ENCODE peak calls at places on chromosomes 4 and X, in four cellular contexts. K is keratinocyte, Q is K562, W is HepG2. I is an unnamed sample. For H3K36me3, the result is how much of the 10 kb centered on the place peaks cover.

GRCh38 chr4:2366252-2367192 is 51.9 kb downstream of the ZFYVE28 start:
- DNase-seq in W (no peak), Q (no peak), K (no peak), I (no peak)

GRCh38 chr4:82710202-82710929 is 88.2 kb downstream of the SCD5 start:
- DNase-seq in K (no peak), Q (no peak), W (peak), I (no peak)

GRCh38 chr4:156660470-156660869 is 311.1 kb downstream of the PDGFC start:
- DNase-seq in K (no peak), W (no peak), Q (no peak), I (no peak)

GRCh38 chr4:13547563-13548041 is 3.3 kb upstream of the NKX3-2 start:
- DNase-seq in Q (no peak), W (no peak), K (no peak), I (no peak)

GRCh38 chr4:158821228-158822009 is 52.6 kb downstream of the FNIP2 start:
- DNase-seq in W (no peak), K (no peak), Q (no peak), I (no peak)

GRCh38 chr4:149735796-149736195 is 79.8 kb downstream of the IQCM start:
- DNase-seq in K (no peak), W (no peak), Q (no peak), I (no peak)

GRCh38 chr4:76993787-76994641 is 44.5 kb downstream of the SEPTIN11 start:
- DNase-seq in K (no peak), Q (no peak), W (no peak), I (no peak)

GRCh38 chr4:2472187-2472586 is 3.3 kb downstream of the RNF4 start:
- DNase-seq in K (no peak), W (no peak), Q (no peak), I (no peak)

GRCh38 chrX:113929004-113929403 is 654.9 kb upstream of the HTR2C start:
- DNase-seq in Q (peak), K (peak), W (peak), I (peak)

GRCh38 chr4:143225167-143225566 is 40.5 kb downstream of the USP38 start:
- DNase-seq in W (peak), Q (no peak), K (no peak), I (no peak)

GRCh38 chrX:14932136-14932535 is 58.9 kb downstream of the MOSPD2 start:
- DNase-seq in W (no peak), K (no peak), Q (no peak), I (no peak)

GRCh38 chr4:8319731-8320385 is 50.3 kb downstream of the HTRA3 start:
- DNase-seq in K (no peak), W (no peak), Q (no peak), I (no peak)

GRCh38 chr4:40563401-40563800 is 66.3 kb downstream of the RBM47 start:
- DNase-seq in W (peak), Q (no peak), K (no peak), I (no peak)

GRCh38 chrX:121823406-121823805 is 776.0 kb downstream of the GLUD2 start:
- DNase-seq in Q (no peak), K (peak), W (no peak), I (no peak)

GRCh38 chr4:155174668-155175067 is 33.8 kb upstream of the NPY2R start:
- DNase-seq in W (no peak), Q (no peak), K (no peak), I (no peak)

GRCh38 chr4:86092684-86093083 is 267.2 kb downstream of the MAPK10 start:
- DNase-seq in K (peak), W (no peak), Q (no peak), I (peak)

GRCh38 chrX:25083661-25084060 is 67.9 kb upstream of the ARX start:
- DNase-seq in Q (peak), K (peak), W (no peak), I (no peak)

GRCh38 chr4:35772291-35772690 is 472.0 kb downstream of the ARAP2 start:
- DNase-seq in Q (no peak), K (peak), W (no peak), I (no peak)

GRCh38 chrX:47573334-47574095 is 8.7 kb upstream of the TIMP1 start:
- DNase-seq in Q (no peak), W (no peak), K (no peak), I (no peak)

GRCh38 chr4:182645511-182645910 is 271.7 kb downstream of the DCTD start:
- DNase-seq in Q (no peak), K (no peak), W (no peak), I (no peak)

GRCh38 chrX:118026631-118027030 is 90.0 kb downstream of the KLHL13 start:
- DNase-seq in K (no peak), W (no peak), Q (no peak), I (no peak)

GRCh38 chr4:115233600-115233999 is 120.2 kb upstream of the NDST4 start:
- DNase-seq in Q (no peak), K (no peak), W (no peak), I (no peak)

GRCh38 chr4:74613266-74613665 is 168.3 kb downstream of the AREG start:
- DNase-seq in Q (no peak), K (no peak), W (no peak), I (no peak)

GRCh38 chr4:31045724-31046318 is 325.7 kb downstream of the PCDH7 start:
- DNase-seq in K (no peak), Q (peak), W (no peak), I (no peak)

GRCh38 chr4:141802324-141802723 is 165.9 kb downstream of the IL15 start:
- DNase-seq in K (no peak), Q (no peak), W (no peak), I (peak)

GRCh38 chr4:26746742-26747351 is 113.8 kb upstream of the STIM2 start:
- DNase-seq in Q (peak), W (no peak), K (no peak), I (no peak)

GRCh38 chr4:16682996-16683395 is 215.4 kb downstream of the LDB2 start:
- DNase-seq in W (no peak), Q (no peak), K (no peak), I (no peak)

GRCh38 chr4:100462206-100462605 is 55.6 kb downstream of the EMCN start:
- DNase-seq in K (peak), Q (no peak), W (no peak), I (no peak)

GRCh38 chr4:110154586-110154985 is 43.8 kb downstream of the ELOVL6 start:
- DNase-seq in W (no peak), Q (no peak), K (no peak), I (no peak)

GRCh38 chr4:2284161-2284933 is 22.4 kb upstream of the MXD4 start:
- DNase-seq in W (no peak), K (no peak), Q (no peak), I (no peak)

GRCh38 chr4:91113130-91113706 is 986.0 kb downstream of the CCSER1 start:
- DNase-seq in K (no peak), W (peak), Q (peak), I (no peak)

GRCh38 chrX:72269671-72270251 is 7.3 kb downstream of the RPS4X start:
- DNase-seq in W (no peak), Q (peak), K (no peak), I (no peak)

GRCh38 chr4:147076179-147076578 is 130.5 kb upstream of the TTC29 start:
- DNase-seq in W (no peak), Q (peak), K (no peak), I (no peak)

GRCh38 chrX:23435108-23435507 is 100.5 kb downstream of the PTCHD1 start:
- DNase-seq in Q (no peak), K (no peak), W (no peak), I (no peak)

GRCh38 chrX:40546870-40547269 is 33.9 kb upstream of the ATP6AP2 start:
- DNase-seq in W (no peak), K (no peak), Q (no peak), I (no peak)

GRCh38 chrX:40542972-40543371 is 37.8 kb upstream of the ATP6AP2 start:
- DNase-seq in K (no peak), W (no peak), Q (no peak), I (no peak)

GRCh38 chrX:40542208-40542607 is 38.6 kb upstream of the ATP6AP2 start:
- DNase-seq in Q (no peak), W (no peak), K (no peak), I (no peak)

GRCh38 chrX:40543661-40544328 is 37.0 kb upstream of the ATP6AP2 start:
- DNase-seq in Q (peak), W (peak), K (no peak), I (peak)

DNA sequence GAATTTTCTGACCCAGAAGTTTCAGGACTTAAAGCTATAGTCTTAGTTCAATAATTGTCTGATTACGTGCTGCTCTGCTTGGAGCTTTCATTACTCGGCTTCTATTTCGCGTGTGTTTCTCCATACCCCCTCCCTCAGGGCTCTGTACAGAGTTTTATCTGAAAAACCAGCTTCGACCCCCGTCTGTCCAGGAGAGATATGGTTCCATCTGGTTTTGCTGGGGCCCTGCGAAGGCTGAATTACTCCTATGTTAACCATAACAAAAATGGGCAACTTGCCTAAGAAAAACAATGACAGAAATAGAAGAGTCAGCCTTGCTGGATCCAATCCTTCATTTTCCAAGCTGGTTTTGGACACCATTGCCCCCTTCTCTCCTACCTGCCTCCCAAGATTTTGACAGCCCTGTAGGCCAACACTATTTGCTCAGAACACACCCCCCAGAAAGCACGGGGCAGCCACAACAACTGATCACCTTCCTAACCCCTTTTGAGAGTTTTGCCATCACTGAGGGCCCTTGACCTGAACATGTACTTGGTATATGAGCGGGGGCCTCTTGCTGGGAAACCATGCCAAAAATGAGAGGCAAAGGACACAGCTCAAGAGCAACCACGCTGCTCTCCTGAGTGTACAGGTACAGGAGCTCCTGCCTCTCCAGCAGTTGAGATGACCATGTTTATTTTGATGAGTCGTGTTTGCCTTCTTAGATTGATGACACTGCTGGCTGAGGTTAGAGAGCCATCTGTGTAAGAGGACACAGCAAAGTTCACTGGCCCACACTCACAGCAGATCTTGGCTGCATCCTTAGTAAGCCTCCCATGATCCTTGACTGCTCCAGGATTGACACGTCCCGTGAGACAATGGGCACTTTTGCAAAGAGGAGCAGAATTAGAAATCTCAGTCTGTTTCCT is 36.2 kb upstream of the ATP6AP2 start:
- DNase-seq in Q (peak), K (no peak), W (peak), I (no peak)
- H3K4me3 ChIP-seq in Q (peak), K (no peak), W (no peak), I (no peak)

DNA sequence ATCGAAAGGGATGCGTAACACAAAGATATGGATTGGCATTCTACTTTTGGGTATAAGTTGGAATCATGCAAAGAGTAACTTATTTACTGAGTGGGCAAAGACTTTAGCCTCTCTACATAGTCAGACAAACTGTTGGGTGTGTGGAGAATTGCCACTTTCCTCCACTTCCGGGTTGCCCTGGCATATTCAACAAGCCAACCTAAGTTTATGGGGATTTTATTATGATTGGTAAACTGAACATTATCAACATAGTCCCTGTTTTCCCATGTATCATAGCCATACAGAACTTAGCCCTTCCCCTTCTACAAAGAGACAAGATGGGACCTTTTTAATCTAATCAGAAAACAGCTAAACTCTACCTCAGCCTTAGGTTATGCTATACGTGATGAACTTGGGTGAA is 121.6 kb downstream of the AGTR2 start:
- DNase-seq in K (no peak), Q (no peak), W (no peak), I (no peak)
- TF ChIP-seq CTCF in K (no peak), Q (no peak), W (no peak), I (no peak)

GRCh38 chrX:154463611-154464220 is 5.6 kb downstream of the PLXNA3 start:
- DNase-seq in W (no peak), K (no peak), Q (no peak), I (no peak)

GRCh38 chrX:154465601-154466000 is 7.5 kb downstream of the PLXNA3 start:
- DNase-seq in W (no peak), K (no peak), Q (no peak), I (no peak)

GRCh38 chrX:154466036-154466435 is 8.0 kb downstream of the PLXNA3 start:
- DNase-seq in K (no peak), Q (no peak), W (no peak), I (no peak)

GRCh38 chrX:154466907-154467306 is 8.8 kb downstream of the PLXNA3 start:
- DNase-seq in K (no peak), Q (no peak), W (no peak), I (no peak)

DNA sequence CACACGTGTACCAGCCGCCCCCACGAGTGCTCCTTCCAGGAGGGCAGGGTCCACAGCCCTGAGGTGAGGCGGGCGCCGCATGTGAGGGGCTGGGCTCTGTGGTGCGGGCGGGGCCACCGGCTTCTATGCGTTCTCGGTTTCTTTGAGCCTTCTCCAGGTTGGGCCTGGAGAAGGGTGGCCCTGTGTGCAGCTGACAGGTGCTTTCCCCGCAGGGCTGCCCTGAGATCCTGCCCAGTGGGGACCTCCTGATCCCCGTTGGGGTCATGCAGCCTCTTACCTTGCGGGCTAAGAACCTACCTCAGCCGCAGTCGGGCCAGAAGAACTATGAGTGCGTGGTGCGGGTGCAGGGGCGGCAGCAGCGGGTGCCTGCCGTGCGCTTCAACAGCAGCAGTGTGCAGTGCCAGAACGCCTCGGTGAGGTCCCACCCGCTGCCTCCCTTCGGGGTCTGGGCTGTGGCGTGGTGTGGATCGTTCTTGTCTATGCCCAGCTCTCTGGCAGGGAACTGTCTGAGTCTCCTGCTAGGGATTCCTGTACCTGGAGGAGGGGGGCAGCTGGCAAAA is 6.8 kb downstream of the PLXNA3 start:
- DNase-seq in K (no peak), Q (no peak), W (no peak), I (no peak)
- H3K36me3 ChIP-seq in K (under half), Q (half or more), W (under half), I (under half)

GRCh38 chr4:80336582-80336981 is 1.1 kb downstream of the CFAP299 start:
- DNase-seq in Q (peak), K (no peak), W (peak), I (peak)
- H3K4me3 ChIP-seq in Q (peak), K (no peak), W (peak), I (no peak)

I was measured in kidney epithelial cell.